ENCODE peak calls at places on chromosomes 12 and 14, in nine cellular contexts. One of them, this sample, is unnamed.

GRCh38 chr14:106210650-106211049 is 684.3 kb downstream of the TMEM121 start:
- DNase-seq in upper lobe of left lung: no peak
- DNase-seq in right lobe of liver: no peak
- DNase-seq in body of pancreas: no peak
- DNase-seq in psoas muscle: no peak
- DNase-seq in tibial artery: no peak
- DNase-seq in left ventricle myocardium inferior: no peak
- DNase-seq in OCI-LY7: peak
- DNase-seq in adrenal gland: peak
- DNase-seq in this sample: no peak

GRCh38 chr14:67856806-67857205 is 37.2 kb downstream of the RAD51B start:
- DNase-seq in upper lobe of left lung: no peak
- DNase-seq in right lobe of liver: no peak
- DNase-seq in body of pancreas: no peak
- DNase-seq in psoas muscle: no peak
- DNase-seq in tibial artery: no peak
- DNase-seq in left ventricle myocardium inferior: no peak
- DNase-seq in OCI-LY7: no peak
- DNase-seq in adrenal gland: no peak
- DNase-seq in this sample: no peak

GRCh38 chr12:49693931-49694439 is 13.2 kb downstream of the FMNL3 start:
- DNase-seq in upper lobe of left lung: no peak
- DNase-seq in right lobe of liver: no peak
- DNase-seq in body of pancreas: no peak
- DNase-seq in psoas muscle: no peak
- DNase-seq in tibial artery: no peak
- DNase-seq in left ventricle myocardium inferior: no peak
- DNase-seq in OCI-LY7: no peak
- DNase-seq in adrenal gland: no peak
- DNase-seq in this sample: no peak

GRCh38 chr14:34662558-34663088 is 32.7 kb upstream of the SNX6 start:
- DNase-seq in upper lobe of left lung: no peak
- DNase-seq in right lobe of liver: no peak
- DNase-seq in body of pancreas: no peak
- DNase-seq in psoas muscle: no peak
- DNase-seq in tibial artery: no peak
- DNase-seq in left ventricle myocardium inferior: no peak
- DNase-seq in OCI-LY7: no peak
- DNase-seq in adrenal gland: no peak
- DNase-seq in this sample: no peak

GRCh38 chr12:39617887-39618286 is 1.7 kb downstream of the ABCD2 start:
- DNase-seq in upper lobe of left lung: no peak
- DNase-seq in right lobe of liver: no peak
- DNase-seq in body of pancreas: no peak
- DNase-seq in psoas muscle: no peak
- DNase-seq in tibial artery: no peak
- DNase-seq in left ventricle myocardium inferior: no peak
- DNase-seq in OCI-LY7: peak
- DNase-seq in adrenal gland: no peak
- DNase-seq in this sample: no peak

GRCh38 chr12:93645702-93646101 is 31.5 kb upstream of the CRADD start:
- DNase-seq in upper lobe of left lung: no peak
- DNase-seq in right lobe of liver: no peak
- DNase-seq in body of pancreas: no peak
- DNase-seq in psoas muscle: no peak
- DNase-seq in tibial artery: no peak
- DNase-seq in left ventricle myocardium inferior: no peak
- DNase-seq in OCI-LY7: no peak
- DNase-seq in adrenal gland: no peak
- DNase-seq in this sample: no peak

GRCh38 chr12:80100566-80100965 is 1.2 kb downstream of the OTOGL start:
- DNase-seq in upper lobe of left lung: no peak
- DNase-seq in right lobe of liver: no peak
- DNase-seq in body of pancreas: no peak
- DNase-seq in psoas muscle: no peak
- DNase-seq in tibial artery: no peak
- DNase-seq in left ventricle myocardium inferior: no peak
- DNase-seq in OCI-LY7: no peak
- DNase-seq in adrenal gland: no peak
- DNase-seq in this sample: no peak

GRCh38 chr12:55713721-55714120 is 2.1 kb upstream of the BLOC1S1 start:
- DNase-seq in upper lobe of left lung: no peak
- DNase-seq in right lobe of liver: no peak
- DNase-seq in body of pancreas: no peak
- DNase-seq in psoas muscle: no peak
- DNase-seq in tibial artery: no peak
- DNase-seq in left ventricle myocardium inferior: no peak
- DNase-seq in OCI-LY7: no peak
- DNase-seq in adrenal gland: no peak
- DNase-seq in this sample: no peak

GRCh38 chr12:49562233-49562632 is 5.7 kb downstream of the MCRS1 start:
- DNase-seq in upper lobe of left lung: no peak
- DNase-seq in right lobe of liver: no peak
- DNase-seq in body of pancreas: no peak
- DNase-seq in psoas muscle: no peak
- DNase-seq in tibial artery: no peak
- DNase-seq in left ventricle myocardium inferior: no peak
- DNase-seq in OCI-LY7: no peak
- DNase-seq in adrenal gland: no peak
- DNase-seq in this sample: no peak

GRCh38 chr12:82781288-82782078 is 94.8 kb downstream of the TMTC2 start:
- DNase-seq in upper lobe of left lung: no peak
- DNase-seq in right lobe of liver: no peak
- DNase-seq in body of pancreas: no peak
- DNase-seq in psoas muscle: no peak
- DNase-seq in tibial artery: no peak
- DNase-seq in left ventricle myocardium inferior: no peak
- DNase-seq in OCI-LY7: no peak
- DNase-seq in adrenal gland: no peak
- DNase-seq in this sample: no peak

GRCh38 chr12:119115296-119115905 is 63.3 kb upstream of the HSPB8 start:
- DNase-seq in upper lobe of left lung: no peak
- DNase-seq in right lobe of liver: no peak
- DNase-seq in body of pancreas: peak
- DNase-seq in psoas muscle: no peak
- DNase-seq in tibial artery: no peak
- DNase-seq in left ventricle myocardium inferior: no peak
- DNase-seq in OCI-LY7: peak
- DNase-seq in adrenal gland: peak
- DNase-seq in this sample: peak

GRCh38 chr14:38500125-38500524 is 244.2 kb upstream of the CLEC14A start:
- DNase-seq in upper lobe of left lung: no peak
- DNase-seq in right lobe of liver: no peak
- DNase-seq in body of pancreas: no peak
- DNase-seq in psoas muscle: no peak
- DNase-seq in tibial artery: no peak
- DNase-seq in left ventricle myocardium inferior: no peak
- DNase-seq in OCI-LY7: no peak
- DNase-seq in adrenal gland: no peak
- DNase-seq in this sample: no peak

GRCh38 chr12:76708291-76708690 is 55.6 kb upstream of the ZDHHC17 start:
- DNase-seq in upper lobe of left lung: no peak
- DNase-seq in right lobe of liver: no peak
- DNase-seq in body of pancreas: no peak
- DNase-seq in psoas muscle: no peak
- DNase-seq in tibial artery: no peak
- DNase-seq in left ventricle myocardium inferior: no peak
- DNase-seq in OCI-LY7: no peak
- DNase-seq in adrenal gland: no peak
- DNase-seq in this sample: no peak

GRCh38 chr12:107864235-107864634 is 89.7 kb downstream of the ASCL4 start:
- DNase-seq in upper lobe of left lung: peak
- DNase-seq in right lobe of liver: no peak
- DNase-seq in body of pancreas: no peak
- DNase-seq in psoas muscle: no peak
- DNase-seq in tibial artery: no peak
- DNase-seq in left ventricle myocardium inferior: no peak
- DNase-seq in OCI-LY7: no peak
- DNase-seq in adrenal gland: no peak
- DNase-seq in this sample: no peak

DNA sequence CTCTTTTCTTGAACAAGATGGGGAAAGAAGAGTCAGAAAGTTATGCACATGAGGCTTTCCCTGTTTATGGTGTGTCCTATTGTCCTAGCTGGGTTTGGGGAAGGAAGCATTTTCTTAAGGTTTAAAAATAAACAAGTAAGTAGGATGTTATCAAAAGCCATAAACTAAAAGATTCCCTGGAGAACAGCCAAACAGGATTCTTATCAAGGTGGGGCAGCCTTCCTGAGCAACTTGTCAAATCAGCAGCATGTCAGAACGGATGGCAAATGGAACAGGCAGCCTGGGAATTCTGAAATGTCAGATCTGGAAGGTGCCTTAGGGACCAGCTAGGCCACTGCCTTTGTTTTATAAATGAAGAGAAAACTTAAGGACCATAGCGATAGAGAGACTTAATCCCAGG is 152.2 kb upstream of the RGS6 start:
- DNase-seq in upper lobe of left lung: no peak
- DNase-seq in right lobe of liver: no peak
- DNase-seq in body of pancreas: no peak
- DNase-seq in psoas muscle: no peak
- DNase-seq in tibial artery: no peak
- DNase-seq in left ventricle myocardium inferior: no peak
- DNase-seq in OCI-LY7: no peak
- DNase-seq in adrenal gland: no peak
- DNase-seq in this sample: no peak
- H3K27ac ChIP-seq in upper lobe of left lung: no peak
- H3K27ac ChIP-seq in right lobe of liver: no peak
- H3K27ac ChIP-seq in body of pancreas: no peak
- H3K27ac ChIP-seq in psoas muscle: no peak
- H3K27ac ChIP-seq in tibial artery: no peak
- H3K27ac ChIP-seq in left ventricle myocardium inferior: peak
- H3K27ac ChIP-seq in OCI-LY7: no peak
- H3K27ac ChIP-seq in adrenal gland: no peak
- H3K27ac ChIP-seq in this sample: peak

GRCh38 chr14:96271421-96271762 is 15.4 kb downstream of the BDKRB1 start:
- DNase-seq in upper lobe of left lung: no peak
- DNase-seq in right lobe of liver: no peak
- DNase-seq in body of pancreas: no peak
- DNase-seq in psoas muscle: no peak
- DNase-seq in tibial artery: no peak
- DNase-seq in left ventricle myocardium inferior: no peak
- DNase-seq in OCI-LY7: no peak
- DNase-seq in adrenal gland: no peak
- DNase-seq in this sample: no peak

GRCh38 chr14:96275182-96276112 is 19.4 kb downstream of the BDKRB1 start:
- DNase-seq in upper lobe of left lung: peak
- DNase-seq in right lobe of liver: peak
- DNase-seq in body of pancreas: peak
- DNase-seq in psoas muscle: peak
- DNase-seq in tibial artery: peak
- DNase-seq in left ventricle myocardium inferior: peak
- DNase-seq in OCI-LY7: peak
- DNase-seq in adrenal gland: peak
- DNase-seq in this sample: peak

GRCh38 chr14:96274122-96274910 is 18.3 kb downstream of the BDKRB1 start:
- DNase-seq in upper lobe of left lung: no peak
- DNase-seq in right lobe of liver: no peak
- DNase-seq in body of pancreas: no peak
- DNase-seq in psoas muscle: no peak
- DNase-seq in tibial artery: no peak
- DNase-seq in left ventricle myocardium inferior: no peak
- DNase-seq in OCI-LY7: no peak
- DNase-seq in adrenal gland: no peak
- DNase-seq in this sample: no peak

GRCh38 chr14:96272777-96273471 is 16.9 kb downstream of the BDKRB1 start:
- DNase-seq in upper lobe of left lung: no peak
- DNase-seq in right lobe of liver: no peak
- DNase-seq in body of pancreas: no peak
- DNase-seq in psoas muscle: no peak
- DNase-seq in tibial artery: no peak
- DNase-seq in left ventricle myocardium inferior: no peak
- DNase-seq in OCI-LY7: no peak
- DNase-seq in adrenal gland: no peak
- DNase-seq in this sample: no peak

GRCh38 chr14:96273629-96274028 is 17.6 kb downstream of the BDKRB1 start:
- DNase-seq in upper lobe of left lung: no peak
- DNase-seq in right lobe of liver: no peak
- DNase-seq in body of pancreas: no peak
- DNase-seq in psoas muscle: no peak
- DNase-seq in tibial artery: no peak
- DNase-seq in left ventricle myocardium inferior: no peak
- DNase-seq in OCI-LY7: no peak
- DNase-seq in adrenal gland: no peak
- DNase-seq in this sample: no peak
- H3K27ac ChIP-seq in upper lobe of left lung: no peak
- H3K27ac ChIP-seq in right lobe of liver: no peak
- H3K27ac ChIP-seq in body of pancreas: no peak
- H3K27ac ChIP-seq in psoas muscle: no peak
- H3K27ac ChIP-seq in tibial artery: no peak
- H3K27ac ChIP-seq in left ventricle myocardium inferior: no peak
- H3K27ac ChIP-seq in OCI-LY7: no peak
- H3K27ac ChIP-seq in adrenal gland: no peak
- H3K27ac ChIP-seq in this sample: no peak

DNA sequence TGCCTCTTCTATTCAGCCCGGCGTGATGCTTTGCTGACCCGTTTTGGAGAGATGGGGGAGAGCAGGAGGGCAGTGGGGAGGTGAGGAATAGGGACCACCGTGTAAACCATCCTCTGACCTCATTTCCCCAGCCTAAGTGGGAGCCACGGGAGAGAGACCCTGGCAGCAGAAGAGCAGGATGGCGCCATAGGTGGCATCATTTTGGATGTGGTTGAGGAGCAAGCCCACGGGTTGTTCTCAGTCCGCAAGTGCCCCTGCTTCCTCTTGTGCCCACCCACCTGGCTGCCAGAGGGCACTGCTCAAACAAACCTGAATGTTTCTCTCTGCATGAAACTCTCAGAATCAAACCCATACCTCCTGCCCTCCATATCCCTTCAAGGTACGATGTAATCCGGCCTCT is 10.7 kb upstream of the UBC start:
- DNase-seq in upper lobe of left lung: no peak
- DNase-seq in right lobe of liver: no peak
- DNase-seq in body of pancreas: no peak
- DNase-seq in psoas muscle: no peak
- DNase-seq in tibial artery: peak
- DNase-seq in left ventricle myocardium inferior: no peak
- DNase-seq in OCI-LY7: no peak
- DNase-seq in adrenal gland: peak
- DNase-seq in this sample: no peak
- H3K27ac ChIP-seq in upper lobe of left lung: no peak
- H3K27ac ChIP-seq in right lobe of liver: no peak
- H3K27ac ChIP-seq in body of pancreas: no peak
- H3K27ac ChIP-seq in psoas muscle: no peak
- H3K27ac ChIP-seq in tibial artery: no peak
- H3K27ac ChIP-seq in left ventricle myocardium inferior: no peak
- H3K27ac ChIP-seq in OCI-LY7: no peak
- H3K27ac ChIP-seq in adrenal gland: no peak
- H3K27ac ChIP-seq in this sample: no peak

DNA sequence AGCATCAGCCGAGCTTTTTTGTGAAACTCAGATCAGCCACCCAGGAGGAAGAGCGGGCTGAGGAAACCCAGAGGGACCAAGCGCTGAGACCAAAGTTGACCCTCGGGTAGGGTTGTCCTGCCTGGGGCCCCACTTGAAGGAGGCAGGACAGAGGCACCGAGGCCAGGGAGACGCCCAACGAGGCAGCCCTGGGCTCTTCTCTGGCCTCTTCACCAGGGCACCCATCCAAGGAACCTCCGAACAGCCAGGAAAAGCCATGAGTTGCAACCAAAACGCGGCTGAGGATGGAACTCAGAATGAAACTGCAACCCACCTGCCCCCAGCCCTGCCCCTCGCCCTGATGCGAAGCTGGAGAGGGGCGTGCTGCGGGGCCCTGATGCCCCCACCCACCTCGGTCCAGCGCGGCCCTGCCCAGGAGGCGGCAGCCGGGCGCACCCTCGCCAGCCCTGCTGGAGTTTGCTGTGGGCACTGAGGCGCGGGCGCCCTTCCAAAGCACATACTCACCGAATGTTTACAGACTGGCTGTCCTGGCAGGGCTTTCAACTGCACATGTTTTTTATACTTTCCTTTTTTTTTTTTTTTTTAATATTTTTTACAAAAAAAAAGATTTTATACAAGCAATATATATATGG is 41.9 kb downstream of the JDP2 start:
- DNase-seq in upper lobe of left lung: peak
- DNase-seq in right lobe of liver: peak
- DNase-seq in body of pancreas: peak
- DNase-seq in psoas muscle: peak
- DNase-seq in tibial artery: peak
- DNase-seq in left ventricle myocardium inferior: no peak
- DNase-seq in OCI-LY7: no peak
- DNase-seq in adrenal gland: no peak
- DNase-seq in this sample: no peak
- H3K27ac ChIP-seq in upper lobe of left lung: no peak
- H3K27ac ChIP-seq in right lobe of liver: no peak
- H3K27ac ChIP-seq in body of pancreas: peak
- H3K27ac ChIP-seq in psoas muscle: peak
- H3K27ac ChIP-seq in tibial artery: peak
- H3K27ac ChIP-seq in left ventricle myocardium inferior: no peak
- H3K27ac ChIP-seq in OCI-LY7: peak
- H3K27ac ChIP-seq in adrenal gland: no peak
- H3K27ac ChIP-seq in this sample: no peak